ENCODE peak calls at places on chromosomes 11 and 22, in eight cellular contexts. P, L, Z, V, B, A, E and F are unnamed samples.

GRCh38 chr11:129295746-129296145 is 79.9 kb upstream of the BARX2 start:
- DNase-seq in B (no peak), L (no peak), V (no peak), A (no peak), Z (peak; percentile 91), P (peak; percentile 40), E (no peak), F (no peak)

GRCh38 chr11:117052196-117053149 is 45.8 kb downstream of the SIK3 start:
- DNase-seq in A (no peak), E (no peak), B (no peak), P (no peak), L (no peak), Z (no peak), V (no peak), F (no peak)

GRCh38 chr11:133981156-133981555 is 24.4 kb upstream of the IGSF9B start:
- DNase-seq in E (no peak), V (no peak), L (no peak), P (no peak), B (peak; percentile 58), A (peak; percentile 65), Z (no peak), F (no peak)

GRCh38 chr11:17599460-17599925 is 52.4 kb downstream of the OTOG start:
- DNase-seq in A (no peak), L (peak; percentile 23), V (no peak), B (no peak), Z (no peak), E (no peak), P (no peak), F (peak; percentile 38)

GRCh38 chr11:72314600-72315386 is 70.8 kb upstream of the PHOX2A start:
- DNase-seq in P (no peak), E (no peak), Z (peak; percentile 29), A (no peak), B (no peak), L (no peak), V (no peak), F (no peak)

GRCh38 chr11:101553891-101554292 is 29.9 kb downstream of the TRPC6 start:
- DNase-seq in P (peak; percentile 92), B (no peak), Z (no peak), L (no peak), V (no peak), A (no peak), E (no peak), F (no peak)

GRCh38 chr22:48602805-48603518 is 1224.7 kb downstream of the BRD1 start:
- DNase-seq in V (no peak), E (no peak), P (no peak), B (no peak), Z (no peak), A (no peak), L (no peak), F (no peak)

GRCh38 chr22:41919357-41920224 is 4.7 kb upstream of the SHISA8 start:
- DNase-seq in V (peak; percentile 74), A (peak; percentile 78), E (no peak), B (no peak), P (peak; percentile 11), Z (peak; percentile 82), L (peak; percentile 70), F (no peak)

GRCh38 chr11:128266893-128267292 is 320.5 kb downstream of the ETS1 start:
- DNase-seq in E (no peak), Z (no peak), P (no peak), B (no peak), L (no peak), A (no peak), V (no peak), F (no peak)

GRCh38 chr22:48709976-48710375 is 1117.7 kb downstream of the BRD1 start:
- DNase-seq in B (no peak), L (no peak), E (no peak), A (no peak), V (no peak), P (no peak), Z (no peak), F (no peak)

GRCh38 chr11:69321877-69322350 is 28.0 kb downstream of the MYEOV start:
- DNase-seq in L (no peak), A (no peak), Z (no peak), V (no peak), P (peak; percentile 96), B (no peak), E (no peak), F (peak; percentile 99)

GRCh38 chr22:44887941-44888366 is 121.9 kb downstream of the PHF21B start:
- DNase-seq in E (no peak), B (no peak), Z (no peak), V (no peak), A (no peak), L (no peak), P (no peak), F (no peak)

GRCh38 chr22:46031066-46031465 is 54.1 kb upstream of the WNT7B start:
- DNase-seq in Z (no peak), L (no peak), A (peak; percentile 22), V (peak; percentile 41), P (no peak), E (no peak), B (peak; percentile 17), F (no peak)

GRCh38 chr11:34266090-34266912 is 91.5 kb downstream of the ABTB2 start:
- DNase-seq in B (peak; percentile 91), L (no peak), Z (no peak), A (peak; percentile 45), E (no peak), P (peak; percentile 95), V (no peak), F (peak; percentile 93)

GRCh38 chr11:93000511-93001476 is 31.3 kb downstream of the MTNR1B start:
- DNase-seq in L (no peak), V (no peak), A (no peak), Z (no peak), B (no peak), P (peak; percentile 95), E (no peak), F (peak; percentile 73)

GRCh38 chr11:9701799-9702198 is 37.9 kb downstream of the SWAP70 start:
- DNase-seq in A (no peak), L (no peak), V (no peak), P (no peak), E (no peak), B (no peak), Z (no peak), F (no peak)

GRCh38 chr11:69376155-69377028 is 82.4 kb downstream of the MYEOV start:
- DNase-seq in V (no peak), L (no peak), A (no peak), E (no peak), B (no peak), P (no peak), Z (no peak), F (peak; percentile 54)

DNA sequence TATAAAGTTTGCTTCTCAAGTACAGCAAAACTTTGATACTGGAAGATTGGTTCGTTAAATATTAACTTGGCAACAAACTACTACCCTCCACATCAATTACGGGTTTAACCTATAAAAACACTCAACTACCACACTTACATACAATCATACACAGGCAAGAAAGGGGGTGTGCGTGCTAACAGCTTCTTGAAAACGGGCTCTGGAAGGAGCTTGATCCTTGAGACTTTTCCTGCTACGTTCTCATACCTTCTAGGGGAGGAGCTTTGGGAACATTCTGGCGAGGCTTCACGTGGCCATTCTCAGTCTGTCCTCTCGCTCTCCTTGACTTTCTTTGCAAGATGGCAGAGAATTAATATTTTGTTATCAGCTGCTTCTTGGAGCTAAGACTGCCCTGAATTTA is 6.8 kb upstream of the ESAM start:
- DNase-seq in L (no peak), B (no peak), E (no peak), A (no peak), Z (no peak), V (no peak), P (no peak), F (no peak)
- H3K36me3 ChIP-seq in L (peaks cover 58% of the 10 kb centered on the region), B (no peaks in the 10 kb centered on the region), E (peaks cover 26% of the 10 kb centered on the region), A (peaks cover 9% of the 10 kb centered on the region), Z (peaks cover 3% of the 10 kb centered on the region), V (peaks cover 44% of the 10 kb centered on the region), P (peaks cover 12% of the 10 kb centered on the region), F (peaks cover 6% of the 10 kb centered on the region)

GRCh38 chr22:19724927-19725661 is 1.8 kb downstream of the GP1BB start:
- DNase-seq in V (no peak), Z (no peak), B (no peak), P (no peak), A (no peak), L (no peak), E (no peak), F (no peak)
- H3K4me1 ChIP-seq in V (peaks cover 14% of the 10 kb centered on the region), Z (peaks cover 7% of the 10 kb centered on the region), B (no peaks in the 10 kb centered on the region), P (no peaks in the 10 kb centered on the region), A (peaks cover 22% of the 10 kb centered on the region), L (peaks cover 34% of the 10 kb centered on the region), E (peaks cover 16% of the 10 kb centered on the region), F (no peaks in the 10 kb centered on the region)

GRCh38 chr11:89201138-89201537 is 23.5 kb downstream of the TYR start:
- DNase-seq in Z (no peak), A (no peak), P (no peak), V (no peak), B (no peak), E (no peak), L (no peak), F (no peak)
- H3K36me3 ChIP-seq in Z (no peaks in the 10 kb centered on the region), A (no peaks in the 10 kb centered on the region), P (no peaks in the 10 kb centered on the region), V (no peaks in the 10 kb centered on the region), B (no peaks in the 10 kb centered on the region), E (no peaks in the 10 kb centered on the region), L (no peaks in the 10 kb centered on the region), F (no peaks in the 10 kb centered on the region)

GRCh38 chr11:2176389-2176900 is 4.8 kb upstream of the TH start:
- DNase-seq in V (no peak), E (no peak), B (no peak), L (no peak), A (no peak), Z (no peak), P (no peak), F (no peak)
- H3K4me1 ChIP-seq in V (no peaks in the 10 kb centered on the region), E (no peaks in the 10 kb centered on the region), B (no peaks in the 10 kb centered on the region), L (no peaks in the 10 kb centered on the region), A (no peaks in the 10 kb centered on the region), Z (no peaks in the 10 kb centered on the region), P (no peaks in the 10 kb centered on the region), F (peaks cover 31% of the 10 kb centered on the region)

DNA sequence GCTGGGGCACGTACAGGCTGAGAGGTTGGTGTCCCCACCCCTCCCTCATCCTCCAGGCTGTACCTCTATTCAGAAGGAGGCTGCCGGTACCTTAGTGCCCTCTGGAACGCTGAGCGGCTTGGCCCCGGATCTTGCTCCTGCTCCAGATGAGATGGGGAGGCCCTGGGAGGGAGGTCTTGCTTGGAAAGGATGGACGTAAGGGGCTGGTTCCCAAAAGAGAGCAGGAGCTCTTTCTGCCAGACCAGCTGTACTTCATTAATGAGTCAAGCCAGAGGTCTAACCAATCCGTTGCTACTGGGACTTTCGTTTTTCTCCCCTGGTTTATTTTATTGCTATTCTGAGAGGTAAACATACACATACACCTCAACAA is 213.0 kb upstream of the CADM1 start:
- DNase-seq in V (no peak), B (no peak), A (peak; percentile 37), L (no peak), P (peak; percentile 46), Z (no peak), E (no peak), F (no peak)
- H3K36me3 ChIP-seq in V (no peaks in the 10 kb centered on the region), B (no peaks in the 10 kb centered on the region), A (no peaks in the 10 kb centered on the region), L (no peaks in the 10 kb centered on the region), P (no peaks in the 10 kb centered on the region), Z (no peaks in the 10 kb centered on the region), E (no peaks in the 10 kb centered on the region), F (no peaks in the 10 kb centered on the region)

DNA sequence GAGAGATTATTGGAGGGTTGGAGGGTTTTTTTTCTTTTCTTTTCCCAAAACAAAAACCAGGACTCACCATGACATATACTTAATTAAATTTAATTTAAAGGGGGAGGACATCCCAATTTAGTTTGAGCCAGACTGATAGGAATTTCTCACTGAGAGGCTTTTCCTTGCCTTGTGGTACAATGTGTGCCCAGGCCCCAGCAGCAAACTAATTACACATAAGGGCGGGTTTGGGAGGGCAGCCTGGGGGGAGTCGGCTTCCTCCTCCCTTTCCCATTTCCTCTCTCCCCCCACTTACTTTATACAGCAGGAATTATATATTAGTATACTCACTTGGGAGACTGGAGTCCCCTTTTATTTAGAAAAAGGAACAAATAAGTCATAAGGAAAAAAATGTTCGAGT is 2.9 kb downstream of the TEAD1 start:
- DNase-seq in Z (peak; percentile 79), B (no peak), L (no peak), V (no peak), P (no peak), E (no peak), A (no peak), F (no peak)
- H3K4me1 ChIP-seq in Z (peaks cover 18% of the 10 kb centered on the region), B (peaks cover 10% of the 10 kb centered on the region), L (peaks cover 62% of the 10 kb centered on the region), V (peaks cover 55% of the 10 kb centered on the region), P (peaks cover 16% of the 10 kb centered on the region), E (peaks cover 10% of the 10 kb centered on the region), A (peaks cover 53% of the 10 kb centered on the region), F (peaks cover 44% of the 10 kb centered on the region)